ENCODE peak calls at places on chromosomes 6 and 20, in ten cellular contexts. Y is pancreas, H is NB4, M is RWPE1, P is heart left ventricle, K is breast epithelium, Z is Peyer's patch, B is GM20000, Q is activated B cell treated with CpG ODN at 0.5 μM for 24 hours, V is GM06990. C is an unnamed sample.

GRCh38 chr6:24340998-24341934 is 16.6 kb downstream of the DCDC2 start:
- DNase-seq in Y (no peak), H (no peak), M (no peak), P (no peak), K (no peak), Z (no peak), B (no peak), Q (no peak), V (no peak), C (no peak)

GRCh38 chr6:68343901-68344300 is 291.2 kb upstream of the ADGRB3 start:
- DNase-seq in Y (no peak), H (peak), M (peak), P (no peak), K (no peak), Z (no peak), B (peak), Q (no peak), V (no peak), C (no peak)

GRCh38 chr6:97712751-97713150 is 429.7 kb upstream of the MMS22L start:
- DNase-seq in Y (no peak), H (no peak), M (no peak), P (no peak), K (no peak), Z (no peak), B (no peak), Q (no peak), V (no peak), C (no peak)

GRCh38 chr20:57265649-57266250 is 691 bp downstream of the BMP7 start:
- DNase-seq in Y (peak), H (no peak), M (no peak), P (no peak), K (no peak), Z (no peak), B (peak), Q (no peak), V (no peak), C (no peak)

GRCh38 chr6:98845201-98846020 is 11.0 kb downstream of the POU3F2 start:
- DNase-seq in Y (peak), H (peak), M (peak), P (peak), K (no peak), Z (peak), B (peak), Q (peak), V (no peak), C (peak)

GRCh38 chr6:30824698-30825097 is 59.6 kb upstream of the DDR1 start:
- DNase-seq in Y (no peak), H (no peak), M (no peak), P (no peak), K (no peak), Z (no peak), B (no peak), Q (no peak), V (no peak), C (no peak)

GRCh38 chr6:34460796-34461507 is 4.9 kb upstream of the PACSIN1 start:
- DNase-seq in Y (no peak), H (no peak), M (peak), P (no peak), K (no peak), Z (no peak), B (no peak), Q (no peak), V (no peak), C (no peak)

GRCh38 chr20:55586626-55587025 is 418.7 kb downstream of the CBLN4 start:
- DNase-seq in Y (no peak), H (no peak), M (no peak), P (no peak), K (no peak), Z (no peak), B (no peak), Q (no peak), V (no peak), C (no peak)

GRCh38 chr6:55758156-55758942 is 117.0 kb downstream of the BMP5 start:
- DNase-seq in Y (no peak), H (no peak), M (peak), P (no peak), K (no peak), Z (no peak), B (no peak), Q (no peak), V (no peak), C (no peak)

GRCh38 chr6:45609141-45609638 is 231.5 kb upstream of the SUPT3H start:
- DNase-seq in Y (no peak), H (peak), M (no peak), P (no peak), K (no peak), Z (no peak), B (no peak), Q (no peak), V (no peak), C (no peak)

GRCh38 chr6:30885999-30886896 is 1.9 kb downstream of the DDR1 start:
- DNase-seq in Y (no peak), H (peak), M (peak), P (no peak), K (peak), Z (peak), B (peak), Q (no peak), V (no peak), C (no peak)

GRCh38 chr6:18165746-18166145 is 10.5 kb downstream of the KDM1B start:
- DNase-seq in Y (no peak), H (no peak), M (no peak), P (no peak), K (no peak), Z (no peak), B (no peak), Q (no peak), V (no peak), C (no peak)

GRCh38 chr20:59572515-59572914 is 31.8 kb upstream of the PHACTR3 start:
- DNase-seq in Y (no peak), H (no peak), M (no peak), P (no peak), K (no peak), Z (no peak), B (no peak), Q (no peak), V (no peak), C (no peak)

GRCh38 chr20:22583773-22584629 is at the start of gene FOXA2:
- DNase-seq in Y (peak), H (no peak), M (peak), P (no peak), K (no peak), Z (no peak), B (no peak), Q (no peak), V (no peak), C (no peak)

GRCh38 chr20:22584630-22584921 is 204 bp upstream of the FOXA2 start:
- DNase-seq in Y (peak), H (no peak), M (peak), P (no peak), K (no peak), Z (peak), B (no peak), Q (no peak), V (no peak), C (no peak)

GRCh38 chr20:22585786-22586493 is 1.6 kb upstream of the FOXA2 start:
- DNase-seq in Y (peak), H (no peak), M (no peak), P (no peak), K (no peak), Z (no peak), B (no peak), Q (no peak), V (no peak), C (no peak)

GRCh38 chr20:22586645-22587310 is 2.4 kb upstream of the FOXA2 start:
- DNase-seq in Y (peak), H (peak), M (peak), P (no peak), K (no peak), Z (peak), B (peak), Q (no peak), V (peak), C (no peak)

DNA sequence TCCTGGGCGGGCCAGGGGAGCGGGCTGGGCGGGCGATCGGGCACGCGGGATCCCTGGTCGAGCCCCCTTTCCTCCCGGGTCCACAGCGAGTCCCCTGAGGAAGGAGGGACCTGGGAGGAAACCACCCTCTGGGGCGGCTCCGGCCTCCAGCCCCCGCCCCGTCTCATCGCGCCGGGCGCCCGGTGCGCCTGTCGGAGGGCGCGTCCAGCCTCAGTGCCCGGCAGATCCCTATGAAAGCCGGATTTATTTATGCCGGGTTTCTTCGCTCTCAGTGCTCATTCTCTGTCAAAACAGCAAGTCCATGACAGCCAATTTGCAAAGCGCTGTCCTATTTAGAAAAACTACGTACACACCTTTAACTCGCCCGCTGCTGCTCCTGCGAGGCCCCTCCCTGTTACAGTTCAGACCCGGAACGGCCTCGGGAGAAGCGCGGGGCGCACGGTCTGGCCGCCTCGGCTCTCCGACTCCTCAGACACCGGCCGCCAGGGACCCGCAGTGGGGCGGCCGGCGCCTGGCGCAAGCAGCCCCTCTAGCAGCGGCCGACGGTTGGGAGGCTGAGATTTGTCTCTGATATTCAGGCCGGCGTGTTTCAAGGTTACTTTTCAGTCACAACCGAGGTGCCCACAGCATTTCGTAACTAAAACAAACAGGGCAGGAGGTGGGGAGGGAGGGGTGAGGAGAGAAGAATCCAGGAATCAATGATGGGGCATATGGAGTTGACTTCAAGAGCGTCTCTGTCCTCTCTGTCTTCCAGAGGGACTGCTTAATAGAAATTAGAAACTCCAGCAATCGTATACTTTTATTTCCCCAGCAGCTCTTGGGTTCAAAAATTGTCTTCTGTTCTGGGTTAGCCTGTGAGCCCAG is 782 bp upstream of the FOXA2 start:
- DNase-seq in Y (peak), H (no peak), M (peak), P (no peak), K (no peak), Z (no peak), B (no peak), Q (no peak), V (no peak), C (no peak)
- TF ChIP-seq CTCF in Y (no peak), H (no peak), M (no peak), P (no peak), K (no peak), Z (no peak), B (no peak), Q (no peak), V (no peak), C (no peak)

GRCh38 chr20:49484180-49485140 is 2.0 kb upstream of the KCNB1 start:
- DNase-seq in Y (peak), H (peak), M (peak), P (peak), K (peak), Z (peak), B (peak), Q (peak), V (peak), C (peak)
- TF ChIP-seq CTCF in Y (peak), H (peak), M (peak), P (peak), K (peak), Z (no peak), B (peak), Q (no peak), V (peak), C (peak)

DNA sequence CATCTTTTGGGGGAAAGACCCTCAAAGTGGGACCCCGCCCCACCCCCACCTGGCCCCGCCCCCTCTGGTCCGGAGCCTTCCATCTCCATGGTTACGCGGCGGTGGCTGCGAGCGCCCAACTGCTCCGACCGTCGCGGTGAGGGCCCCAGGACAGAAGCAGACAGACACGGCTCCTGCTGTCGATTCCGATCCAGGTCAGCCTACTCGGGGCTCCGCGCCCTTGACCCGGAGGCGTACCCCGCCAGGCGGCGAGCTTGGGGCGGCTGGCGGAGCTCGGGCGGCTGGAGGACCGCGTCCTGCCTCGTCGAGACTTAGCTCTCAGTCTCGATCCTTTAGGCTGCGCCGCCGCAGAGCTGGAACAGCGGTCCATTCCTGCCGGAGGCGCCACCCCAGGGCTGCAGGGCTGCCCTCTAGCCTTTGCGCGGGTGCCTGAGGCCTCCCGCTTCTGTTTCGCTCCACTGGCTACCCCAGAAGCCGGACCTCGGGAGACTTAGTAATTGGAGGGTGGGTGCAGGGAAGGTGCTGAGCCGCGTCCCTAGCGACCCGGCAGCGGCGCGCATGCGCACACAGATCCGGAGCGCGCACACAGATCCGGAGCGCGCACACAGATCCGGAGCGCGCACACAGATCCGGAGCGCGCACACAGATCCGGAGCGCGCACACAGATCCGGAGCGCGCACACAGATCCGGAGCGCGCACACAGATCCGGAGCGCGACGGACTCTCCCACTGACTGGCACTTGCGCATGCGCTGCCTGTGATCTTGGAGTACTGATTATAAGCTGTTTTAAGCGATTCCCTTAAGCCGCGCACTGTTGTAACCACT is at the start of gene CFAP206:
- DNase-seq in Y (peak), H (peak), M (peak), P (peak), K (peak), Z (peak), B (peak), Q (peak), V (peak), C (peak)
- TF ChIP-seq CTCF in Y (no peak), H (peak), M (peak), P (no peak), K (no peak), Z (no peak), B (no peak), Q (no peak), V (peak), C (peak)

DNA sequence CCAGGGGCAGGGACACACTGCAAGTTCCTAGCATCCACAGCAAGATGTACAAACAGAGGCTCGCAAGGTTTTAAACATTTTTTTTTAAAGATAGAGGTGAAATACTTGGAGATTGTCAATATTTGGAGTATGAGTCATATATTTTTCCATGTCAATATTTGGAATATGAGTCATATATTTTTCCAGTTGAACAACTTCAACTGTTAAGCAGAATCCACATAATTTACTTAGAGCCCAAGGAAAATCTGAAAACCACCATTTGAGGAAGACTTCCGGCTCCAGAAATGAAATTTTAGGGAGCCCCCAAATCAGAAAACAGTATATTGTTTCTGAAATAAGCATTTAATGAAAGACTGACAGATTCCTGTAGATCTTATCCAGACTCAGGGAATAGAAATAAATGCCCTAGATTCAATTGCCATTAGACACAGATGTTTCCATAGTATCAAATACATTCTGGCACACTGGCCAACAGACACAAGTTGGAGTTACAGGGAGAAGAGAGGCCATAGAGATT is 51.6 kb upstream of the FAM184A start:
- DNase-seq in Y (no peak), H (no peak), M (peak), P (no peak), K (no peak), Z (no peak), B (no peak), Q (no peak), V (no peak), C (no peak)
- TF ChIP-seq CTCF in Y (no peak), H (no peak), M (no peak), P (no peak), K (no peak), Z (no peak), B (no peak), Q (no peak), V (no peak), C (no peak)

GRCh38 chr20:25247666-25248500 is at the start of gene PYGB:
- DNase-seq in Y (peak), H (peak), M (peak), P (peak), K (peak), Z (peak), B (peak), Q (peak), V (peak), C (peak)

GRCh38 chr20:25248501-25249172 is 752 bp downstream of the PYGB start:
- DNase-seq in Y (no peak), H (peak), M (peak), P (peak), K (no peak), Z (peak), B (peak), Q (no peak), V (no peak), C (no peak)

GRCh38 chr20:25250508-25250907 is 2.6 kb downstream of the PYGB start:
- DNase-seq in Y (no peak), H (no peak), M (peak), P (no peak), K (no peak), Z (no peak), B (no peak), Q (no peak), V (no peak), C (no peak)

GRCh38 chr20:25251019-25251418 is 3.1 kb downstream of the PYGB start:
- DNase-seq in Y (no peak), H (no peak), M (no peak), P (no peak), K (no peak), Z (peak), B (no peak), Q (no peak), V (no peak), C (no peak)

DNA sequence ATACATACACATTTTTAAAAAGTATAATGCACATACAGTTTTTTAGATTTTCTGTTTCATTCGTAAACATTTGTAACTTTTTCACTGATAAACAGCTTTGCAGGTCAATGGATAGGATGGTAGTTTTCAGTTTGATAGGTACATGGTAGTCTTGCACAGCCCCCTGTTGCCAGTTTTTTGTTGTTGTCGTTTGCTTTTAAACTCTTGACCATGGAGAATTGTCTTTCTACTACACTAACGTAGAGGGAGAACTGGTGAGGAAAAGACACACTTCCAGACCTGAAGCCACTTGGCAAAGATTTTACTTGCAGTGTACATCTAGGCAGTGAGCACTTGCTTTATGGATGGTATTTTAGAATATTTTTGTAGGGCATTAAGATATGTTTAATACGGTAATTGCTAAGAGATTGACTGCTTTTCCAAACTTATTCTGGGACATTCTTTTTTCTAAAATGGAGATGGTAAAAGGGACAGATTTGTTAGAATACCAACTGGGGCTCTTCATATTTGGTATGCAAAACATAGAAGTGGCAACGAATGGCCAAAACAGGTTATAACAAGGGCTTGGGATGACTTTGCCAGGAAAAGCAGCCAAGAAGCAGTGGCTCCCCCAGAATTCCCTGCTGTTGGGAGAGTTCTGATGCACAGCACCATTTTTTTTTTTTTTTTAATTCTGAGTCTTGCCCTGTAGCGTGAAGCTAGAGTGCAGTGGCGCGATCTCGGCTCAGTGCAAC is 1.5 kb downstream of the PYGB start:
- DNase-seq in Y (no peak), H (no peak), M (peak), P (no peak), K (no peak), Z (no peak), B (no peak), Q (no peak), V (no peak), C (no peak)
- TF ChIP-seq CTCF in Y (no peak), H (no peak), M (no peak), P (no peak), K (no peak), Z (no peak), B (no peak), Q (no peak), V (no peak), C (no peak)

GRCh38 chr6:157379656-157380457 is 1.1 kb upstream of the ZDHHC14 start:
- DNase-seq in Y (peak), H (peak), M (peak), P (peak), K (peak), Z (peak), B (peak), Q (peak), V (peak), C (peak)

GRCh38 chr6:157376706-157377230 is 4.2 kb upstream of the ZDHHC14 start:
- DNase-seq in Y (no peak), H (no peak), M (no peak), P (no peak), K (no peak), Z (no peak), B (no peak), Q (no peak), V (no peak), C (no peak)

GRCh38 chr6:157374889-157375443 is 6.0 kb upstream of the ZDHHC14 start:
- DNase-seq in Y (no peak), H (no peak), M (no peak), P (no peak), K (no peak), Z (no peak), B (no peak), Q (no peak), V (no peak), C (no peak)

GRCh38 chr6:157372501-157373280 is 8.3 kb upstream of the ZDHHC14 start:
- DNase-seq in Y (no peak), H (no peak), M (no peak), P (no peak), K (no peak), Z (no peak), B (no peak), Q (no peak), V (no peak), C (no peak)

DNA sequence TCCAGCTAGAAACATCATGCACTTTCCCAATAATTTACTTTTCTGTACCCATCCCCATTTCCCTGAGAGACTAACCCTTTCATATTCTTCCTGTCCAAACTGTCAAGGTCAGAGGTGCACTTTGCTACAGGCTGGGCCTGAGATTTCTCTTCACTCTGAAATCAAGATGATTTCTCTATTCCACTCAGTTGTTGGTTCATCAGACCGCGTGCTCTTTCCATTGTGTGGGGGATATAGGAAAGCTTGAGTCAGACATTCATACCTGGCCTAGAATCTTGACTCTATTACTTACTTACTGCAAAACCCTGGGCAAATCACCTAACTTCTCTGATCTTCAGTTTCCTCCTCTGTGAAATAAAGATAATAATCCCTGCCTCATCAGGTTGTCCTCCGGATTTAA is 4.7 kb upstream of the ZDHHC14 start:
- DNase-seq in Y (no peak), H (no peak), M (no peak), P (no peak), K (no peak), Z (no peak), B (no peak), Q (no peak), V (no peak), C (no peak)
- TF ChIP-seq CTCF in Y (no peak), H (no peak), M (no peak), P (no peak), K (no peak), Z (no peak), B (no peak), Q (no peak), V (no peak), C (no peak)

C was measured in type B pancreatic cell.